ENCODE peak calls at places on chromosomes 2 and 18, in four cellular contexts. I, J, S and Z are unnamed samples.

GRCh38 chr2:65300772-65301711 is 73.4 kb downstream of the ACTR2 start:
- DNase-seq in J (no peak), S (no peak), I (no peak), Z (no peak)

GRCh38 chr18:32010124-32010745 is 8.4 kb upstream of the RNF125 start:
- DNase-seq in J (no peak), S (no peak), I (no peak), Z (no peak)

GRCh38 chr2:141710589-141711239 is 420.1 kb downstream of the LRP1B start:
- DNase-seq in S (no peak), J (no peak), I (no peak), Z (no peak)

GRCh38 chr18:58668897-58669296 is 2.4 kb upstream of the MALT1 start:
- DNase-seq in S (no peak), J (no peak), I (no peak), Z (no peak)

GRCh38 chr2:69164379-69164778 is 151.4 kb downstream of the ANTXR1 start:
- DNase-seq in J (no peak), S (no peak), I (no peak), Z (no peak)

GRCh38 chr2:222835142-222835822 is 25.6 kb upstream of the ACSL3 start:
- DNase-seq in J (no peak), S (no peak), I (no peak), Z (no peak)

GRCh38 chr2:200860092-200860795 is 4.2 kb downstream of the CLK1 start:
- DNase-seq in J (peak), S (no peak), I (no peak), Z (no peak)

GRCh38 chr2:151886235-151886634 is 58.0 kb upstream of the ARL5A start:
- DNase-seq in J (no peak), S (no peak), I (no peak), Z (no peak)

GRCh38 chr18:10381516-10381915 is 72.9 kb upstream of the APCDD1 start:
- DNase-seq in I (no peak), J (no peak), S (no peak), Z (no peak)

GRCh38 chr2:189899101-189899500 is 114.9 kb downstream of the PMS1 start:
- DNase-seq in I (no peak), S (no peak), J (no peak), Z (no peak)

GRCh38 chr2:38665854-38666577 is at the start of gene GALM:
- DNase-seq in I (peak), J (peak), S (peak), Z (peak)

GRCh38 chr2:46984642-46985476 is 69.3 kb upstream of the MCFD2 start:
- DNase-seq in I (no peak), J (peak), S (no peak), Z (peak)

GRCh38 chr18:38805256-38805655 is 1239.7 kb upstream of the CELF4 start:
- DNase-seq in J (no peak), S (no peak), I (no peak), Z (no peak)

GRCh38 chr2:223865124-223865523 is 27.7 kb upstream of the AP1S3 start:
- DNase-seq in S (no peak), J (no peak), I (no peak), Z (no peak)

GRCh38 chr2:36800381-36800780 is 103.9 kb downstream of the VIT start:
- DNase-seq in I (no peak), J (no peak), S (no peak), Z (no peak)

GRCh38 chr2:239412914-239413603 is 12.2 kb upstream of the HDAC4 start:
- DNase-seq in I (no peak), J (no peak), S (no peak), Z (no peak)

GRCh38 chr2:68463287-68463877 is 3.7 kb downstream of the FBXO48 start:
- DNase-seq in S (no peak), I (no peak), J (peak), Z (no peak)

GRCh38 chr18:63676526-63676925 is 14.8 kb upstream of the SERPINB3 start:
- DNase-seq in J (no peak), I (no peak), S (no peak), Z (no peak)

GRCh38 chr2:155815851-155816250 is 516.7 kb downstream of the NR4A2 start:
- DNase-seq in I (no peak), S (no peak), J (peak), Z (no peak)

GRCh38 chr2:101380376-101380775 is 6.9 kb downstream of the CREG2 start:
- DNase-seq in S (no peak), J (no peak), I (no peak), Z (no peak)

GRCh38 chr2:215364157-215365155 is 52.6 kb downstream of the ATIC start:
- DNase-seq in S (no peak), I (no peak), J (no peak), Z (no peak)

GRCh38 chr2:46774499-46775228 is 140.9 kb downstream of the MCFD2 start:
- DNase-seq in S (no peak), I (no peak), J (no peak), Z (no peak)

GRCh38 chr18:55038162-55038561 is 78.9 kb upstream of the CCDC68 start:
- DNase-seq in J (no peak), I (no peak), S (no peak), Z (no peak)

GRCh38 chr18:1308686-1309085 is 404.0 kb downstream of the ADCYAP1 start:
- DNase-seq in S (no peak), I (no peak), J (no peak), Z (no peak)

GRCh38 chr2:102677219-102678215 is 58.2 kb downstream of the SLC9A2 start:
- DNase-seq in S (no peak), I (no peak), J (no peak), Z (no peak)

GRCh38 chr2:47503481-47504070 is 100.6 kb downstream of the MSH2 start:
- DNase-seq in I (no peak), S (peak), J (no peak), Z (peak)

GRCh38 chr2:191026377-191026776 is 12.4 kb upstream of the STAT1 start:
- DNase-seq in S (no peak), I (no peak), J (no peak), Z (no peak)

GRCh38 chr18:10453885-10454772 is at the start of gene APCDD1:
- DNase-seq in S (peak), I (peak), J (no peak), Z (no peak)

GRCh38 chr2:229712125-229712524 is 2.2 kb downstream of the DNER start:
- DNase-seq in S (no peak), I (no peak), J (no peak), Z (no peak)

GRCh38 chr2:101518470-101519172 is 43.7 kb upstream of the RFX8 start:
- DNase-seq in J (peak), S (no peak), I (peak), Z (no peak)

GRCh38 chr2:102615620-102616436 is 3.5 kb upstream of the SLC9A2 start:
- DNase-seq in J (peak), S (no peak), I (peak), Z (no peak)

GRCh38 chr2:30768036-30768686 is 39.1 kb downstream of the CAPN13 start:
- DNase-seq in S (peak), I (no peak), J (no peak), Z (peak)

GRCh38 chr2:232300894-232301387 is 77.6 kb upstream of the ALPP start:
- DNase-seq in S (no peak), J (no peak), I (no peak), Z (no peak)

GRCh38 chr2:62459672-62460071 is 46.3 kb downstream of the TMEM17 start:
- DNase-seq in J (no peak), I (no peak), S (no peak), Z (no peak)

GRCh38 chr18:9870431-9871023 is 15.2 kb upstream of the TXNDC2 start:
- DNase-seq in S (no peak), I (no peak), J (no peak), Z (no peak)

GRCh38 chr2:27960237-27960912 is 69.8 kb downstream of the BABAM2 start:
- DNase-seq in J (no peak), I (no peak), S (no peak), Z (no peak)

GRCh38 chr2:60992985-60993392 is 24.5 kb upstream of the PEX13 start:
- DNase-seq in I (no peak), S (no peak), J (no peak), Z (no peak)

GRCh38 chr2:38433607-38433975 is 56.5 kb upstream of the ATL2 start:
- DNase-seq in I (no peak), S (no peak), J (no peak), Z (no peak)

GRCh38 chr2:62194558-62195420 is 1.1 kb upstream of the B3GNT2 start:
- DNase-seq in S (no peak), J (no peak), I (no peak), Z (no peak)

DNA sequence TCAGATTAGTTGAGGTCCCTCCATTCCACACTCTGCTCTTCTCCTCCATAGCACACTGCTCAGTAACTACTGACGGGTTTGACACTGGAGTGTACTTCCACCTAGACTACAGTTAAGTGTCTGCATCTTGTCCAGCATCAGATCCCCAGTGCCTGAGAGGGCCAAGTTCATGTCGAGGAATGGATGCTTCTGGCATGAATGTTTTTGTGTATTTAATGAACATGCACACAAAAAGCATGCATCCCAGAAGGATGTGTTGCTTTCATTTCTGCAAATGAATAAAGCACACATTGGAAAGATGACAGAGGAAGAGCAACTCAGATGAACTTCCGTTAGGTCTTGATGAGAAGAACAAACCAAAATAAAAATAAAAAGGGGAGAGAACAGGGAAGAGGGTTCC is 27.8 kb downstream of the C2orf49 start:
- DNase-seq in S (no peak), J (no peak), I (no peak), Z (no peak)
- H3K4me3 ChIP-seq in S (no peak), J (no peak), I (no peak), Z (no peak)

GRCh38 chr2:172462393-172463381 is 35.3 kb downstream of the ITGA6 start:
- DNase-seq in S (no peak), J (no peak), I (no peak), Z (no peak)
- TF ChIP-seq CTCF in S (no peak), J (peak), I (no peak), Z (no peak)

GRCh38 chr2:11152591-11152990 is 2.7 kb upstream of the SLC66A3 start:
- DNase-seq in J (no peak), S (no peak), I (no peak), Z (no peak)

GRCh38 chr2:11155326-11156059 is at the start of gene SLC66A3:
- DNase-seq in I (no peak), J (no peak), S (peak), Z (no peak)

GRCh38 chr2:11156396-11157075 is 1.3 kb downstream of the SLC66A3 start:
- DNase-seq in S (peak), I (peak), J (no peak), Z (no peak)

GRCh38 chr2:11157296-11157695 is 2.0 kb downstream of the SLC66A3 start:
- DNase-seq in J (no peak), S (peak), I (no peak), Z (no peak)

DNA sequence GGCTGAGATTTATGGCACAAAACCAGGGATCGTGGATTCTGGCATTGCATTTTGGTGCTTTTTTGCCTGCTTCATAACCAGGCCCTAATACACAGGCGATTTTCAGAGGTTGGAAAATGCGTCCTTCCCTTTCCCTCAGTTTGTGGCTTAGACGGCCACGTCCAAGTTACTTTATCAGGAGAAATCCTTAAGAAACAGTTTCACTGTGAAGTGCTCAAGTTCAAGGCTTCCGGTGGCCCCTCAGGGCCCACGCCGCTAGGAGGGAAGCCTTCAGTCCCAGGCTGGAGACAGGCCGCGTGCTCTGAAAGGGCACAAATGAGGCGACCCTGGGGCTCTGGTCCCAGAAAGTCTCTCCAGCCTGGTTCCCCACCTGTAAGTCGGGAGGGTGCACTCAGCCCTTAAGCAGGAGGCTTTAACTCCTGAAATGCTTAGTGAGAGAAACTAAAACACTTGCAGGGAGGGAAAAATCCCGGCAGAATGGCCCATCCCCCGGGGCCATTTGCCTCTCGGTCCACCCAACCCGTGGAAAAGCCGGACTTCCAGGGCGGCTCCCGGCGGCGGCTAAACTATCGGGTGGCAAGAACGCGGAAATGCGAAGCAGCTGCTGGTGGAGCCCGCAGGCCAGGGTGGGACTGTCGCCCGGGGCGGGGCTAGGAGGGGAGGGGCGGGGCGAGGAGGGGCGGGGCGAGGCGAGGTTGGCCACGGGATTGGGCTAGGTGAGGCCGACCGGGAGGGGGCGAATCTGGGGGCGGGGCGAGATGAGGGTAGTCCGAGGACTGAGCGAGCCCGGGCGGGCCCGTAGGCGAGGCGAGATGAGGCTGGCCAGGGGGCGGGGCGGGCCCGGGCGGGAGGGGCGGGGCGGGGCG is 574 bp upstream of the SLC66A3 start:
- DNase-seq in I (peak), J (peak), S (peak), Z (peak)
- TF ChIP-seq POLR2A in I (peak), J (peak), S (peak), Z (no peak)

GRCh38 chr2:182422864-182423263 is 4.0 kb downstream of the PDE1A start:
- DNase-seq in I (no peak), J (no peak), S (no peak), Z (no peak)
- H3K4me3 ChIP-seq in I (no peak), J (no peak), S (no peak), Z (no peak)

DNA sequence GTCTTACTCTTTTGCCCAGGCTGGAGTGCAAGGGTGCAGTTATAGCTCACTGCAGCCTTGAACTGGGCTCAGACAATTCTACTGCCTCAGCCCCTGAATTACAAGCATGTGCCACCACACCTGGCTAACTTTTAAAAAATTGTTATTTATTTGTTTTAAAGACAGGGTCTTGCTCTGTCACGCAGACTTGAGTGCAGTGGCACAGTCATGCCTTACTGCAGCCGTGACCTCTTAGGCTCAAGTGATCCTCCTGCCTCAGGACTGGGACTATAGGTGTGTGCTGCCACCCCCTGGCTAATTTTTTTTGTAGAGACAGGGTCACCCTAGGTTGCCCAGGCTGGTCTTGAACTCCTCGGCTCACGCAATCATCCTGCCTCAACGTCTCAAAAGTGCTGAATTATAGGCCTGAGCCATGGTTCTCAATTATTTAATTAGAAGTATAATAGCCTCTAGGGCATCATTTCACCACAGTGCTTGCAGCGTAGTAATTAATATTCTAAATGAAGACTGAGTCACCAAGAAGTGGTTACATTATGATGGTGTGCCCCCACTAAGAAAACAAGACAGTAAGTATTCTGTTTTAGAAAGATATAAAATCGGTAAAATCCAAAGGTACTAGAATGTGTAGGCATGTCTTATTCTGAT is 69.6 kb downstream of the EML4 start:
- DNase-seq in S (no peak), J (no peak), I (peak), Z (no peak)
- TF ChIP-seq CTCF in S (no peak), J (peak), I (peak), Z (no peak)

DNA sequence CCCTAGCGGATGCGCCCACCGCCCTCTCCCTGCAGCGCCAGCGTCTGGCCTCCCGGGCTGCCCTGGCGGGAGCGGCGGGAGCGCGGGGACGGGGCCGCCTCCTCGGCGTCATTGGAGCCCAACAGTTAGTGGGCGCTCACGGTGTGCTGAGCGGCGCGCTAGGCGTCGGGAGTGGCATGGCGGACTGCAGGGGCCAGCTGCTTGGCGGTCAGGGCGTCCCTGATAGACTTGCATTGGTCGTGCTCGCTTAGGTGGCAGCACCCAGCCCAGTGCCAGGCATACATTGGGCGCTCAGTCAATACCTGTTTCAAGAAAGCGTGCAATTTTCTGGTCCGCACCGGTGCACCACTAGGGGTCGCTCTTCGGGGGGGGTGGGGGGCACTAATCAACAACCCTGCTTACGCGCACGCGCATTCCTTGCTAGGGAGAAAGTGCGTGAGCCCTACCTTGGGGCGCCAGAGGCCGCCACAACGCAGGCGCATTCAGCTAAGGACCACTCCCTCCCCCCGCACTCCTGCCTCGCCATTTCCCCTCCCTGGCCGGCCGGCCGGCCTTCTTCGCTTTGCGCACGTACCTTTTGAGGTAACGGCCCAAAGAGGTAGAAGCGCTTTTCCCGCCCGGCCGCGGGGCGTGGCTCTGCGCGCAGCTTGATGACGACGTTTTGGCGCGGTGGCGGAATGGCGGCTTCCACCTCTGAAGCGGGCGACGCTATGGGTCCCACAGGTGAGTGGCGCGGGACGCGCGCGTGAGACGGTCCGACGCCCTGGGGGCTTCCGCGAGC is 411 bp upstream of the MZT2A start:
- DNase-seq in J (peak), I (peak), S (peak), Z (peak)
- TF ChIP-seq POLR2A in J (peak), I (peak), S (no peak), Z (no peak)

DNA sequence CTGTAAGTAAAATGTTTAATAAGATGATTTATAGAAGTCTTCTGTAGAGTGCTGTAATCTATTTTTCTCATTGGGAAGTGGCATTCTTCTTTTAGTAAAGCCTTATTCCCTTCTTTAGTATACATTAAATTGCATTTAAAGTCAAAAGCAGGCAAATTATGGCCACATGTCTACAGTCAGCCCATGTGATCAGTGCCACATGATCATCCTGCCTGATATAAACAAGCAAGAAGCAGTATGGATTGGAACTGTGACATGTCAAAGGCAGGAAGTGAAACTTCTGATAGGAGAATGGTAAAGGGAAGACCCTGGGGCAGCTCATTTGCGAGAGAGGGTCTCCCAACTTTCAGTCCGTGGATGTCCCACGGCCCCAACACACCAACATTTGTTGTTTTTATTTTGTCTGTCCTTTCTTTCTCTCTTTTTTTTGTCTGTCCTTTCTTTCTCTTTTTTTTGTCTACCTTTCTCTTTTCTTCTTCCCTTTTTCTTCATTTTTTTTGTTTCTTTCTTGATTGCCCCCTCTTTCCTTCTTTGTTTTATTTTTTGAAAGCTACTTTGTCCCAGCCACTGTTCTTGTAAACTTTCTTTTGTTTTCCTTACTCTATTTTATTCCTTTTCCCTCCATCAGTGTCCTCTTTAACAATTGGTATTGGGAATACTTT is 154.9 kb downstream of the DTNA start:
- DNase-seq in S (no peak), J (no peak), I (no peak), Z (no peak)
- H3K4me3 ChIP-seq in S (no peak), J (no peak), I (no peak), Z (no peak)